ENCODE peak calls at places on chromosomes 5 and 9, in five cellular contexts. R is glutamatergic neuron, V is AG08395, O is osteocyte, P is kidney glomerular epithelial cell. Z is an unnamed sample.

GRCh38 chr9:136305822-136306690 is 2.2 kb upstream of the CCDC187 start:
- DNase-seq in R (peak; percentile 52), O (no peak), P (no peak), V (no peak), Z (no peak)

GRCh38 chr9:137582286-137582860 is 3.6 kb upstream of the DPH7 start:
- DNase-seq in O (no peak), V (no peak), P (no peak), R (peak; percentile 53), Z (no peak)

GRCh38 chr5:112865128-112865527 is 4.0 kb downstream of the SRP19 start:
- DNase-seq in O (no peak), R (no peak), P (no peak), V (no peak), Z (no peak)

GRCh38 chr5:122665087-122665486 is 109.8 kb upstream of the SNX2 start:
- DNase-seq in V (no peak), P (no peak), O (no peak), R (no peak), Z (no peak)

GRCh38 chr9:104931256-104931655 is 3.3 kb upstream of the ABCA1 start:
- DNase-seq in P (no peak), O (no peak), V (no peak), R (no peak), Z (no peak)

GRCh38 chr9:114836769-114837168 is 30.9 kb upstream of the TNFSF15 start:
- DNase-seq in P (no peak), R (no peak), O (no peak), V (no peak), Z (no peak)

GRCh38 chr5:149423287-149424268 is 44.5 kb upstream of the IL17B start:
- DNase-seq in P (peak; percentile 25), O (no peak), R (no peak), V (no peak), Z (no peak)

GRCh38 chr5:88244686-88245085 is 24.0 kb downstream of the TMEM161B start:
- DNase-seq in R (no peak), O (no peak), V (no peak), P (no peak), Z (no peak)

GRCh38 chr5:168114444-168115017 is 176.9 kb upstream of the WWC1 start:
- DNase-seq in R (peak; percentile 80), V (peak; percentile 66), O (no peak), P (peak; percentile 29), Z (no peak)

GRCh38 chr5:43150075-43150474 is 29.4 kb downstream of the ZNF131 start:
- DNase-seq in O (peak; percentile 5), R (no peak), V (no peak), P (no peak), Z (no peak)

GRCh38 chr5:6088706-6089105 is 289.6 kb downstream of the MED10 start:
- DNase-seq in O (no peak), P (no peak), R (no peak), V (no peak), Z (peak; percentile 11)

GRCh38 chr5:54637654-54638053 is 120.1 kb downstream of the SNX18 start:
- DNase-seq in O (peak; percentile 49), R (no peak), P (no peak), V (no peak), Z (no peak)

GRCh38 chr9:129889461-129889935 is 54.2 kb downstream of the USP20 start:
- DNase-seq in O (no peak), V (no peak), R (no peak), P (no peak), Z (no peak)

GRCh38 chr9:93677641-93678136 is 101.3 kb downstream of the PHF2 start:
- DNase-seq in R (peak; percentile 10), O (peak; percentile 83), V (no peak), P (no peak), Z (peak; percentile 83)

GRCh38 chr5:126433708-126434107 is 10.5 kb downstream of the GRAMD2B start:
- DNase-seq in P (no peak), R (no peak), V (peak; percentile 42), O (no peak), Z (no peak)

GRCh38 chr5:159642379-159642778 is 273.9 kb upstream of the ADRA1B start:
- DNase-seq in V (no peak), P (no peak), R (no peak), O (no peak), Z (no peak)

GRCh38 chr5:6349387-6349786 is 29.0 kb downstream of the MED10 start:
- DNase-seq in R (no peak), O (no peak), P (no peak), V (no peak), Z (no peak)

GRCh38 chr5:141713616-141714309 is 31.7 kb upstream of the ARAP3 start:
- DNase-seq in P (peak; percentile 77), V (no peak), R (no peak), O (no peak), Z (no peak)

GRCh38 chr5:109479260-109479860 is 69.6 kb upstream of the PJA2 start:
- DNase-seq in O (no peak), V (peak; percentile 20), R (no peak), P (peak; percentile 24), Z (no peak)

GRCh38 chr5:40675396-40676133 is 4.2 kb upstream of the PTGER4 start:
- DNase-seq in P (no peak), V (no peak), O (no peak), R (no peak), Z (no peak)

GRCh38 chr5:79182141-79182540 is 53.8 kb upstream of the JMY start:
- DNase-seq in P (no peak), R (no peak), V (no peak), O (no peak), Z (no peak)

GRCh38 chr5:139383275-139383992 is at the start of gene SLC23A1:
- DNase-seq in R (no peak), V (no peak), O (no peak), P (peak; percentile 43), Z (no peak)

GRCh38 chr5:151284392-151284967 is 19.1 kb downstream of the SLC36A3 start:
- DNase-seq in V (no peak), P (no peak), R (no peak), O (peak; percentile 40), Z (no peak)

GRCh38 chr9:20236676-20237075 is 385.6 kb downstream of the MLLT3 start:
- DNase-seq in P (no peak), R (no peak), V (no peak), O (no peak), Z (no peak)

GRCh38 chr9:90038778-90039177 is 434.0 kb downstream of the GADD45G start:
- DNase-seq in V (no peak), O (peak; percentile 73), R (no peak), P (no peak), Z (no peak)

GRCh38 chr5:55104036-55104767 is 1.8 kb downstream of the GZMA start:
- DNase-seq in P (no peak), R (no peak), V (peak; percentile 14), O (no peak), Z (no peak)

GRCh38 chr9:132733133-132733815 is 63.0 kb downstream of the GTF3C4 start:
- DNase-seq in R (no peak), P (no peak), V (peak; percentile 21), O (no peak), Z (no peak)

GRCh38 chr9:89204811-89205210 is 26.2 kb upstream of the SHC3 start:
- DNase-seq in R (no peak), P (no peak), O (no peak), V (no peak), Z (no peak)

GRCh38 chr9:91424403-91425176 is 958 bp upstream of the NFIL3 start:
- DNase-seq in P (peak; percentile 44), O (peak; percentile 87), V (peak; percentile 68), R (peak; percentile 56), Z (no peak)

GRCh38 chr9:129352157-129352870 is 174.3 kb upstream of the IER5L start:
- DNase-seq in R (peak; percentile 85), V (no peak), P (no peak), O (no peak), Z (no peak)